ENCODE peak calls at places on chromosome 1, in nine cellular contexts. F, S, G, M, Z, D, W, O and R are unnamed samples.

GRCh38 chr1:229474491-229474890 is 33.6 kb downstream of the NUP133 start:
- DNase-seq in F (no peak), S (peak), G (no peak), M (no peak), Z (no peak), D (no peak), W (no peak), O (no peak), R (no peak)

GRCh38 chr1:173364827-173365226 is 112.3 kb upstream of the PRDX6 start:
- DNase-seq in F (no peak), S (no peak), G (no peak), M (no peak), Z (no peak), D (no peak), W (no peak), O (no peak), R (no peak)

GRCh38 chr1:52008074-52008809 is 17.7 kb upstream of the RAB3B start:
- DNase-seq in F (no peak), S (no peak), G (no peak), M (no peak), Z (no peak), D (no peak), W (no peak), O (no peak), R (no peak)

GRCh38 chr1:226362346-226362745 is 45.5 kb downstream of the PARP1 start:
- DNase-seq in F (no peak), S (no peak), G (no peak), M (no peak), Z (no peak), D (no peak), W (no peak), O (no peak), R (no peak)

GRCh38 chr1:235069577-235070563 is 58.8 kb downstream of the TOMM20 start:
- DNase-seq in F (peak), S (peak), G (no peak), M (no peak), Z (no peak), D (peak), W (peak), O (peak), R (peak)

GRCh38 chr1:216055004-216055403 is 368.2 kb downstream of the USH2A start:
- DNase-seq in F (no peak), S (no peak), G (no peak), M (no peak), Z (no peak), D (no peak), W (no peak), O (no peak), R (no peak)

GRCh38 chr1:108107658-108108057 is 92.5 kb downstream of the SLC25A24 start:
- DNase-seq in F (no peak), S (peak), G (peak), M (no peak), Z (no peak), D (no peak), W (no peak), O (no peak), R (peak)

GRCh38 chr1:208445710-208446702 is 201.8 kb upstream of the PLXNA2 start:
- DNase-seq in F (peak), S (no peak), G (no peak), M (no peak), Z (no peak), D (peak), W (no peak), O (no peak), R (no peak)

GRCh38 chr1:53132176-53132575 is 10.3 kb downstream of the SLC1A7 start:
- DNase-seq in F (no peak), S (no peak), G (no peak), M (no peak), Z (no peak), D (no peak), W (no peak), O (no peak), R (no peak)

GRCh38 chr1:225471453-225472301 is 43.8 kb upstream of the LBR start:
- DNase-seq in F (no peak), S (no peak), G (no peak), M (no peak), Z (no peak), D (peak), W (peak), O (no peak), R (no peak)

GRCh38 chr1:61931587-61932279 is 189.5 kb downstream of the PATJ start:
- DNase-seq in F (no peak), S (no peak), G (no peak), M (no peak), Z (no peak), D (no peak), W (no peak), O (no peak), R (no peak)

GRCh38 chr1:100746542-100746932 is 27.0 kb downstream of the VCAM1 start:
- DNase-seq in F (no peak), S (no peak), G (no peak), M (no peak), Z (no peak), D (no peak), W (no peak), O (no peak), R (no peak)

GRCh38 chr1:2555634-2556276 is 416 bp upstream of the TNFRSF14 start:
- DNase-seq in F (peak), S (peak), G (no peak), M (peak), Z (peak), D (peak), W (peak), O (no peak), R (peak)

GRCh38 chr1:110829955-110830553 is 42.9 kb upstream of the CD53 start:
- DNase-seq in F (no peak), S (peak), G (no peak), M (peak), Z (peak), D (peak), W (no peak), O (no peak), R (no peak)

GRCh38 chr1:155320661-155321576 is at the start of gene RUSC1:
- DNase-seq in F (peak), S (peak), G (no peak), M (peak), Z (peak), D (peak), W (peak), O (no peak), R (peak)

DNA sequence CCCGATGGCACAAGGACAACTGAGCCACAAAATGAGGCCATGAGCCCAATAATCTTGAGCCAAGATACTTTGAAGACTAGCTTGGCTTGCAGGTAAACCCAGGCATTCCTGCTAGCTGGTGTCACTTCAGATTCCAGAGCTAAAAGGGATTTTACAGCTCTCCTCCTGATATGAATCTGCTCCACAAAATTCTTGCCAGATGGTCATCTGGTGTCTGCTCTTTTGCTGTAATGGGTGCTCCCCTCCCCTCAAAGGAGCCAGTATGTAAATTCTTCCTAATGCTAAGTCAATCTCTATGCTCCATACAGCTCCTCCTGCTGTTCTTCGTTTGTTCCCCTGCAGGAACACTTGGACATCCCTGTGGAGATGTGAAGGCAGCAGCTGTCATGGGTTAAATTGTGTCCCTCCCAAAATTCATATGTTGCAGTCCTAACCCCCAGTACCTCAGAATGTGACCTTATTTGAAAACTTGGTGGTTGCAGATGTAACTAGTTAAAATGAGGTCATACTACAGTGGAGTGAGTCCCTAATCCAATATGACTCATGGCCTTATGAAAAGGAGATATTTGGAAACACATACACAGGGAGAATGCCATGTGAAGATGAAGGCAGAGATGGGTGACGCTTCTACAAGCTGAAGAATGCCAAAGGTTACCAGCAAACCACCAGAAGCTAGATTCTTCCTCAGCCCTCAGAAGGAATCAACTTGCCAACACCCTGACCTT is 180.6 kb upstream of the PALMD start:
- DNase-seq in F (no peak), S (peak), G (peak), M (no peak), Z (no peak), D (no peak), W (no peak), O (peak), R (peak)
- TF ChIP-seq CTCF in F (no peak), S (peak), G (peak), M (no peak), Z (no peak), D (no peak), W (no peak), O (peak), R (no peak)

DNA sequence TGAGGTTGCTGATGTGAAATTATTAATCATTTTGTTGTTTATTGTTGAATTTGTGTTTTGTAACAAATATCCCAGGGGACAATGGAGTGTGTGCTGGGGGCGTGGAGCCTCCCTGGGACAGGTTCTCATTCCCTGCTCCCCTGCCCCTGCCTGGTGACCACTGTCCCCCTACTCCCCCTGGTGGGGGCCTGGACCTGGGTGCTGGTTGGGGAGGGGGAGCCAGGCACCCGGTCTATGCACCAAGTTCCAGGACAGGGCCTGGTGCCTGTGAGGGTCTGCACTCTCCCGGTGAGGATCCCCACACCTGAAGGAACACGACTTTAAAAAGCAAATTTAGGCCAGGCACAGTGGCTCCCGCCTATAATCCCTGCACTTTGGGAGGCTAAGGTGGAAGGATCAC is 42.4 kb downstream of the CHD5 start:
- DNase-seq in F (no peak), S (no peak), G (no peak), M (no peak), Z (no peak), D (no peak), W (no peak), O (no peak), R (no peak)
- TF ChIP-seq CTCF in F (no peak), S (no peak), G (no peak), M (no peak), Z (no peak), D (no peak), W (no peak), O (no peak), R (peak)

GRCh38 chr1:175152006-175152652 is 40.4 kb downstream of the KIAA0040 start:
- DNase-seq in F (peak), S (peak), G (no peak), M (no peak), Z (peak), D (peak), W (peak), O (no peak), R (peak)
- TF ChIP-seq CTCF in F (peak), S (peak), G (peak), M (peak), Z (peak), D (peak), W (no peak), O (peak), R (peak)

GRCh38 chr1:18555036-18555435 is 74.3 kb downstream of the KLHDC7A start:
- DNase-seq in F (no peak), S (no peak), G (no peak), M (no peak), Z (no peak), D (no peak), W (no peak), O (no peak), R (no peak)
- TF ChIP-seq CTCF in F (no peak), S (no peak), G (no peak), M (no peak), Z (no peak), D (no peak), W (no peak), O (no peak), R (no peak)

GRCh38 chr1:31380181-31380580 is 7.3 kb upstream of the FABP3 start:
- DNase-seq in F (peak), S (no peak), G (no peak), M (no peak), Z (no peak), D (no peak), W (no peak), O (no peak), R (no peak)

GRCh38 chr1:31383967-31384366 is 11.1 kb upstream of the FABP3 start:
- DNase-seq in F (no peak), S (no peak), G (no peak), M (no peak), Z (no peak), D (no peak), W (no peak), O (no peak), R (no peak)

GRCh38 chr1:31377361-31377863 is 4.5 kb upstream of the FABP3 start:
- DNase-seq in F (no peak), S (no peak), G (no peak), M (no peak), Z (no peak), D (no peak), W (no peak), O (no peak), R (no peak)

GRCh38 chr1:31382379-31382989 is 9.6 kb upstream of the FABP3 start:
- DNase-seq in F (no peak), S (no peak), G (no peak), M (no peak), Z (no peak), D (no peak), W (no peak), O (no peak), R (no peak)

GRCh38 chr1:31381394-31382287 is 8.8 kb upstream of the FABP3 start:
- DNase-seq in F (peak), S (peak), G (no peak), M (no peak), Z (no peak), D (peak), W (no peak), O (no peak), R (peak)
- TF ChIP-seq CTCF in F (no peak), S (no peak), G (no peak), M (no peak), Z (no peak), D (no peak), W (no peak), O (no peak), R (no peak)

GRCh38 chr1:13759072-13759471 is 59.1 kb downstream of the PRDM2 start:
- DNase-seq in F (no peak), S (no peak), G (no peak), M (no peak), Z (no peak), D (no peak), W (no peak), O (no peak), R (no peak)
- TF ChIP-seq CTCF in F (no peak), S (no peak), G (no peak), M (peak), Z (no peak), D (no peak), W (no peak), O (peak), R (peak)